ENCODE peak calls at places on chromosome 14, in five cellular contexts. H is fibroblast of villous mesenchyme, G is AG10803, R is cardiac fibroblast, Z is psoas muscle. V is an unnamed sample.
A peak's percentile ranks its signal among the peaks of the same experiment; 100 is the strongest.

GRCh38 chr14:61498811-61499210 is 177.4 kb downstream of the PRKCH start:
- DNase-seq in H (peak; percentile 72), G (peak; percentile 81), R (peak; percentile 91), Z (no peak), V (no peak)

GRCh38 chr14:70754989-70755388 is 54.3 kb downstream of the MAP3K9 start:
- DNase-seq in H (no peak), G (peak; percentile 23), R (peak; percentile 3), Z (no peak), V (no peak)

GRCh38 chr14:74614508-74615495 is 2.8 kb upstream of the LTBP2 start:
- DNase-seq in H (no peak), G (peak; percentile 57), R (no peak), Z (peak; percentile 17), V (no peak)

GRCh38 chr14:71905031-71905430 is 27.2 kb upstream of the RGS6 start:
- DNase-seq in H (no peak), G (no peak), R (no peak), Z (no peak), V (no peak)

GRCh38 chr14:71358209-71358931 is 451.1 kb downstream of the PCNX1 start:
- DNase-seq in H (no peak), G (no peak), R (peak; percentile 40), Z (no peak), V (no peak)

GRCh38 chr14:78232666-78233065 is 62.5 kb downstream of the NRXN3 start:
- DNase-seq in H (no peak), G (no peak), R (no peak), Z (no peak), V (no peak)

GRCh38 chr14:59332727-59333126 is 132.5 kb downstream of the GPR135 start:
- DNase-seq in H (peak; percentile 76), G (peak; percentile 89), R (peak; percentile 97), Z (no peak), V (no peak)

GRCh38 chr14:105348169-105348944 is 33.8 kb downstream of the PACS2 start:
- DNase-seq in H (no peak), G (no peak), R (no peak), Z (no peak), V (no peak)

GRCh38 chr14:103659631-103660030 is 30.6 kb downstream of the KLC1 start:
- DNase-seq in H (no peak), G (no peak), R (no peak), Z (no peak), V (no peak)

GRCh38 chr14:22819191-22819988 is 4.2 kb upstream of the SLC7A7 start:
- DNase-seq in H (peak; percentile 85), G (peak; percentile 77), R (peak; percentile 77), Z (no peak), V (no peak)

GRCh38 chr14:90060965-90061848 is 587 bp upstream of the KCNK13 start:
- DNase-seq in H (no peak), G (no peak), R (no peak), Z (no peak), V (no peak)

GRCh38 chr14:101047326-101047725 is 143.8 kb upstream of the RTL1 start:
- DNase-seq in H (no peak), G (no peak), R (no peak), Z (no peak), V (no peak)

GRCh38 chr14:36521598-36522345 is 1.7 kb upstream of the NKX2-1 start:
- DNase-seq in H (no peak), G (no peak), R (no peak), Z (no peak), V (no peak)

GRCh38 chr14:23306412-23307145 is at the start of gene BCL2L2:
- DNase-seq in H (peak; percentile 94), G (peak; percentile 85), R (peak; percentile 89), Z (peak; percentile 95), V (peak; percentile 80)

GRCh38 chr14:31208546-31209424 is 1.2 kb upstream of the HECTD1 start:
- DNase-seq in H (no peak), G (no peak), R (no peak), Z (no peak), V (no peak)

GRCh38 chr14:36997843-36998242 is 174.6 kb downstream of the SLC25A21 start:
- DNase-seq in H (no peak), G (peak; percentile 9), R (peak; percentile 22), Z (no peak), V (peak; percentile 36)

GRCh38 chr14:72142328-72142727 is 210.1 kb downstream of the RGS6 start:
- DNase-seq in H (no peak), G (no peak), R (no peak), Z (no peak), V (no peak)

GRCh38 chr14:101236496-101237240 is 324.6 kb upstream of the DIO3 start:
- DNase-seq in H (no peak), G (no peak), R (no peak), Z (peak; percentile 16), V (no peak)

GRCh38 chr14:89912667-89913211 is 41.8 kb downstream of the EFCAB11 start:
- DNase-seq in H (peak; percentile 97), G (peak; percentile 99), R (peak; percentile 99), Z (no peak), V (no peak)

GRCh38 chr14:71163050-71163841 is 256.0 kb downstream of the PCNX1 start:
- DNase-seq in H (no peak), G (no peak), R (no peak), Z (no peak), V (peak; percentile 95)

GRCh38 chr14:102776761-102777710 is at the start of gene TRAF3:
- DNase-seq in H (peak; percentile 66), G (peak; percentile 69), R (peak; percentile 68), Z (peak; percentile 80), V (no peak)

GRCh38 chr14:71228711-71229110 is 321.5 kb downstream of the PCNX1 start:
- DNase-seq in H (peak; percentile 38), G (no peak), R (no peak), Z (no peak), V (no peak)

DNA sequence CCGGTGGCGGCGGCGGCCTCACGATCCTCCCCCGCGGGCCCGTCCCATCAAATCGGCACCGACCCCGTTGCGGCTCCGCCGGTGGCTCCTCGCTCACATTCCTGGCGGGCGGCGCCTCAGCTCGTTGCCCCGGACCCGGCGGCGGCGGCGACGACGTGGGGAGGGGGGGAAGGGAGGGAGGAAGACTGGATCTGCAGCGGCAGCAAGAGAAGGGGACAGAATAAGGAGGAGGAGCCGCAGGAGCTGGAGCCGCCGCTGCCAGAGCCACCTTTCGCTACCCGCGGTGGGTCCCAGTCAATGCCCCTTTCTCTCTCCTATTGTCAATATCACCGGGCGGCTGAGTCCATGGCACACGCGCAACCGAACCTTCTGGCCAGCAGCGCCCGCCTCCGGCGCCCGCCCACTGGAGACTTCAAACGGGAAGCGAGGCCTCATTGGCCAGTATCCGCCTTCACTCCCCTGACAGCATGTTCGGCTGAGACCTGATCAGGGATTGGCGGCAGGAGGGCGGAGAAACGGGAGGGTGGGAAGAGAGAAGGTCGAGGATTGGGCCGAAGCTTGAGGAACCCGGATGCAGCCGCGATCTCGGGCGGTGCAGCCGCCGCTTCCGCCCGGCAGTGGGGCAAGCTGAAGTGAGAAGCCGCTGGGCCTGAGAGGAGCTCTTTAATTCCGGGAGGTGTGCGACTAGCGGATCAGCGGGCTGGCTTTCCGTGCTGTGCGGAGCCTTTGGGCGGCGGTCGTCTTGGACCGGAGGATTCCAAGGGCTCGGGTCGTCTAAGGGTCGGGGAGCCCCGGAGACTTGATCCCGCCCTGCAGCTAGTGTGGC is at the start of gene PPP2R5E:
- DNase-seq in H (peak; percentile 99), G (peak; percentile 99), R (peak; percentile 99), Z (peak; percentile 99), V (peak; percentile 98)
- TF ChIP-seq CTCF in H (no peak), G (no peak), R (no peak), Z (no peak), V (no peak)

DNA sequence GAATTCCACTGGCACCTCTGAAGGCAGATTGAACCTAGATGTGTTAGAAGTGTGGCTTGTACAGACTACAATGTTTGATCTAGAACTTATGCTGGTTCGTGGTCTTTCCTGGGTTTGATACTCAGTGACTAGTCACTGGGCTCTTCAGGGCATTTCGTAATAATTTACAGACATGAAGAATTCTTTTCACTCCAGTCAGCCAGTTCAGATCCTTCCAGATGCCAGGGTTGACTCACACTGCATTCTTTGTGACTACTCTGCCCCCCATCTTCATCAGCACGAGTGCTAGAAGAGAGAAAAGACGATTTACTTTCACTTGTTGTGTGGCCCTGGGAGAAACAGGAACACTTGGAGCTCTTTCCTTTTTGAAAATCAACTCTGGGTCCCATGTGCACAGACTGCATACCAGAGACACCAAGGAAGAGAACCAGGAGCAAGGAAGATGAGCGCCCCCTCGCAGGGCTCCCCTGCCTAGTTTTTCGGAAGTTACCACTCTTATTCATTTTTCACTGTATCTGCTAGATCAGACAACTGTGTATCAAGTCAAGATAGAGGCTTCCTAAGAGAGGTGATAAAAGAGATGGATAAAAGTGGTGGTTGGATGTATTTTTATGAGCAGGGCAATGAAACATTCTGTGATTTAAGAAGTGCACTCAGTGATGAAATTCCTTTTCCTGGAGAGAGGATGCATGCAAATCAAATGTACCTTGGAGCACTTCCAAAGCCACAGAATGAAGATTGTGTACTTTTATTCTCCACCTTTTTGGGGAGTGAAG is 33.5 kb upstream of the EVL start:
- DNase-seq in H (peak; percentile 98), G (peak; percentile 98), R (peak; percentile 99), Z (no peak), V (peak; percentile 65)
- H3K4me3 ChIP-seq in H (peak overlapping the region; percentile 50), G (peak overlapping the region; percentile 63), R (peak overlapping the region; percentile 56), Z (peak overlapping the region; percentile 23), V (no peak overlapping the region)

DNA sequence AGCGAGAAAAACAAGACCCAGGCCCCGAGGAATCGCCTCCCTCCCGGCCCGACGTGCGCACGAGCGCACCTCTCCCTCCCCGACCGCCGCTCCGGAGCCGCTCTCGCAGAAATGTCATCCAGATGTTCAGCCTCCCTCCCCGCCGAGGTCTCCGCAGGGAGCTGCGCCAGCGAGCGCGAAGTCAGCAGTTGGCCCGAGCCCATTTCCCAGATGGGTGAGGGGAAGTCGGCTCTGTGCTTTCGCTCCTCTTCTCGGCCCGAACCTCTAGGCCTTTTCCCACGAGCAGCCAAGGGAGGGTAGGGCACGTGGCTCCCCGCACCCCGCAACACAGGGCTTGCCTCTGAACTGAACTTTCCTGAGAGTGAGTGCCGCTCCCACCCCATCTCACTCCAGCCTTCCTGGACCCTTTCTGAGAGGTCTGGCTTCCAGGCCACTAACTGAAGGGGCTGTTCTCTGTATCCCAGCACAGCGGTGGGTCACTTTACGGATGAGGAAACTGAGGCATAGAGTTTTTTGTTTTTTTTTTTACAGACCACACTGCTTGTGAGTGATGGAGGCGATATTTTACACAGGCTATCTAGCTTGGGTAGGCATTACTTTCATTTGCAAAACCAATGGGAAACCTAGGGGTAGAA is 1.0 kb upstream of the TGFB3 start:
- DNase-seq in H (peak; percentile 61), G (peak; percentile 78), R (peak; percentile 65), Z (peak; percentile 84), V (no peak)
- TF ChIP-seq CTCF in H (no peak), G (no peak), R (no peak), Z (no peak), V (no peak)

GRCh38 chr14:77141592-77142288 is at the start of gene ZDHHC22:
- DNase-seq in H (no peak), G (no peak), R (no peak), Z (no peak), V (no peak)
- H3K4me3 ChIP-seq in H (peak within 1 kb of the TSS; percentile 29), G (peak within 1 kb of the TSS; percentile 20), R (peak within 1 kb of the TSS; percentile 32), Z (peak within 1 kb of the TSS; percentile 64), V (no peak within 1 kb of the TSS)

V was measured in LNCaP clone FGC.